ENCODE peak calls at places on chromosomes 2 and 18, in six cellular contexts. F, C, V, J, P and Z are unnamed samples.

GRCh38 chr2:157900203-157900602 is 24.1 kb upstream of the ACVR1 start:
- DNase-seq in J (no peak), F (no peak), C (no peak), P (no peak), V (no peak), Z (no peak)

GRCh38 chr18:79547413-79548076 is 132.1 kb upstream of the CTDP1 start:
- DNase-seq in V (no peak), P (no peak), C (no peak), J (no peak), F (peak), Z (no peak)

GRCh38 chr2:157989227-157989626 is 112.4 kb upstream of the UPP2 start:
- DNase-seq in J (no peak), P (no peak), C (no peak), F (no peak), V (no peak), Z (no peak)

GRCh38 chr2:161063074-161063945 is 96.9 kb upstream of the TANK start:
- DNase-seq in C (peak), J (peak), F (peak), P (peak), V (peak), Z (peak)

GRCh38 chr2:10238991-10239485 is 63.7 kb upstream of the HPCAL1 start:
- DNase-seq in C (no peak), F (no peak), V (no peak), J (no peak), P (no peak), Z (no peak)

GRCh38 chr2:69798909-69799526 is 30.4 kb upstream of the GMCL1 start:
- DNase-seq in F (no peak), C (no peak), P (peak), J (no peak), V (no peak), Z (no peak)

GRCh38 chr2:232411901-232412629 is 5.4 kb downstream of the ALPG start:
- DNase-seq in P (no peak), V (no peak), C (no peak), F (no peak), J (no peak), Z (no peak)

GRCh38 chr18:79540914-79541301 is 138.7 kb upstream of the CTDP1 start:
- DNase-seq in F (peak), J (no peak), P (no peak), C (peak), V (no peak), Z (no peak)

GRCh38 chr2:205612661-205613060 is 69.6 kb upstream of the NRP2 start:
- DNase-seq in P (no peak), V (no peak), F (no peak), J (no peak), C (no peak), Z (no peak)

GRCh38 chr18:52288403-52289004 is 51.5 kb upstream of the DCC start:
- DNase-seq in C (no peak), V (no peak), P (no peak), F (peak), J (peak), Z (no peak)

GRCh38 chr2:188853307-188853706 is 120.9 kb upstream of the COL3A1 start:
- DNase-seq in C (no peak), J (no peak), V (no peak), P (peak), F (no peak), Z (no peak)

GRCh38 chr2:225103737-225104141 is 61.5 kb upstream of the DOCK10 start:
- DNase-seq in J (no peak), V (no peak), F (no peak), C (no peak), P (peak), Z (no peak)

GRCh38 chr2:158529379-158530110 is 72.8 kb downstream of the PKP4 start:
- DNase-seq in C (no peak), J (no peak), P (peak), F (no peak), V (no peak), Z (no peak)

GRCh38 chr2:46438102-46438501 is 41.3 kb upstream of the TMEM247 start:
- DNase-seq in C (no peak), V (no peak), P (no peak), F (no peak), J (no peak), Z (no peak)

GRCh38 chr2:45567974-45568789 is 42.9 kb downstream of the SRBD1 start:
- DNase-seq in F (no peak), P (peak), J (no peak), V (no peak), C (no peak), Z (no peak)

GRCh38 chr2:40169430-40169829 is 282.5 kb downstream of the SLC8A1 start:
- DNase-seq in J (no peak), V (no peak), C (no peak), F (no peak), P (peak), Z (no peak)

GRCh38 chr2:56515399-56515798 is 331.6 kb downstream of the CCDC85A start:
- DNase-seq in C (no peak), J (no peak), F (no peak), V (no peak), P (no peak), Z (no peak)

GRCh38 chr2:8927510-8928456 is 75.7 kb downstream of the MBOAT2 start:
- DNase-seq in C (no peak), V (no peak), F (no peak), P (no peak), J (no peak), Z (no peak)

GRCh38 chr18:77316641-77317040 is 67.0 kb downstream of the GALR1 start:
- DNase-seq in V (no peak), P (no peak), C (no peak), J (no peak), F (no peak), Z (no peak)

GRCh38 chr18:75926811-75927210 is 499.3 kb upstream of the SMIM21 start:
- DNase-seq in C (no peak), F (no peak), P (no peak), J (no peak), V (no peak), Z (no peak)
- TF ChIP-seq POLR2A in C (no peak), F (no peak), P (no peak), J (no peak), V (no peak), Z (no peak)

GRCh38 chr2:54432181-54433020 is 23.7 kb upstream of the SPTBN1 start:
- DNase-seq in V (no peak), P (no peak), F (no peak), J (no peak), C (no peak), Z (no peak)
- H3K27ac ChIP-seq in V (peak), P (no peak), F (peak), J (no peak), C (peak), Z (peak)

GRCh38 chr2:241064802-241065354 is 37.2 kb downstream of the MTERF4 start:
- DNase-seq in C (no peak), V (no peak), J (no peak), P (no peak), F (no peak), Z (no peak)

GRCh38 chr2:241065355-241065803 is 36.7 kb downstream of the MTERF4 start:
- DNase-seq in C (no peak), F (no peak), J (no peak), P (no peak), V (no peak), Z (no peak)

GRCh38 chr2:241063093-241063551 is 39.0 kb downstream of the MTERF4 start:
- DNase-seq in V (no peak), J (no peak), C (no peak), F (no peak), P (no peak), Z (no peak)

GRCh38 chr2:241063587-241063986 is 38.5 kb downstream of the MTERF4 start:
- DNase-seq in J (peak), C (no peak), F (no peak), V (no peak), P (no peak), Z (no peak)

DNA sequence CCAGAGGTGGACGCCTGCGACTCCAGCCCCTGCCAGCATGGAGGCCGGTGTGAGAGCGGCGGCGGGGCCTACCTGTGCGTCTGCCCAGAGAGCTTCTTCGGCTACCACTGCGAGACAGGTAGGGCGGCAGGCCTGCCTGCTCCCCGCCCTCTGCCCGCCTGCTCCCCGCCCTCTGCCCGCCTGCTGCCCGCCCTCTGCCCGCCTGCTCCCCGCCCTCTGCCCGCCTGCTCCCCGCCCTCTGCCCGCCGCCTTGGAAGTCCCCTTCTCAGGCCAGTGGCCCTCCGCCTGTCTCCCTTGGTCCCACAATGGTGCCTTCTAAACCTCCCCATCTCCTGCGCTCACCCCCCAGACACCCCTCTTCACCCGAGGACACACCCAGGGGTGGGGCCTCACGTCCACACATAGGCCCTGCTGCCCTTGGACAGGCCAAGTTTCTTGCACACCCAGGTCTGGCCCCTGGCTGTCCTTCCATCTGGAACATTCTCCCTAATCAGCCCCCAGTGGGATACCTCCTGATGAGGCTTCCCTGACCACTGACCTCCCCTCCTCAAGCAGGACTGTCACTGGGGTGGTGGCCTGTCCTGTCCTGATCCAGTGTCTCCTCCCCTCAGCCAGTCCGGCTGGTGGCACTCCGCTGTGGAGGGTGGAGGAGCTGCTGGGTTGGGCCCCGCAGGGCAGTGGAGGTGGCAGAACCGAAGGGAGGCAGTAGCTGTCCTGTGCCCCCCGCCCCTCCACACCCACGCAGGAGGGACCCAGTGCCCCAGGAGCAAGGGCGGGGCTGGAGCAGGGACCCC is 37.9 kb downstream of the MTERF4 start:
- DNase-seq in P (no peak), V (no peak), C (peak), F (peak), J (peak), Z (no peak)
- H3K4me3 ChIP-seq in P (no peak), V (no peak), C (peak), F (peak), J (peak), Z (no peak)

DNA sequence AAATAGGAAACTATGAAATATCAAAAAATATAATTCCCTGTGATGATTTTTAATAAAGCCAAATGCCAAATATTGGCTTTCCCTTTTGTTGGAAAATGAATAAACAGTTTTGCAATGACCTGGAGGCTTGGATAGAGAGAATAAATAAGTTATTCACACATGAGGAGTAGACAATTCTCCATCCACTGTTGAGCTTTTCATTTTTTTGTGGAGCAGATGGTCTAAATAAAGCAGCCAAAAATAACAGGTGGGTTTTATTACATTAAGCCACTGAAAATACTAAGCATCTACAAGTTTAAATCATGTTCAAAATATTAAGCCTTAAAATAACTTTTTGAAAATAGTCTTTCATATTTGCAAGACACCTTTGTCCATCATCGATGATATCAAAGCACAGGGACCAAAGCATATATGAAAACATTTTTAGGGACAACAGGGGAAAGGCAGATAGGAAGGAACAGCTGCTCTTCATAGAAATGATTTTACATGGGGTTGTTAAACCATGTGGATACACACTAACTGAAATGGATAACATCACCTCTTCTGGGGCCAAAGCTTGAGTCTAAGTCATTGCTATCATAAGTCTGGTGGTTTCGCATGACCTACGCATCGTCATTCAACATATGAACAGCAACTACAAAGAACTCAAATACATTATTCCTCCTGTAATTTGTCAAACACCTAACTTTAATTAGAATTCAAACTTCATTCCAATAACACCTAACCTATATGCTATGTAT is 197.5 kb upstream of the CHST9 start:
- DNase-seq in J (no peak), F (no peak), V (no peak), C (no peak), P (no peak), Z (no peak)
- TF ChIP-seq POLR2A in J (no peak), F (no peak), V (no peak), C (no peak), P (no peak), Z (no peak)

GRCh38 chr18:57819671-57820460 is 16.8 kb upstream of the ATP8B1 start:
- DNase-seq in V (peak), J (peak), C (peak), F (peak), P (peak), Z (peak)
- H3K27ac ChIP-seq in V (peak), J (peak), C (peak), F (peak), P (peak), Z (peak)

DNA sequence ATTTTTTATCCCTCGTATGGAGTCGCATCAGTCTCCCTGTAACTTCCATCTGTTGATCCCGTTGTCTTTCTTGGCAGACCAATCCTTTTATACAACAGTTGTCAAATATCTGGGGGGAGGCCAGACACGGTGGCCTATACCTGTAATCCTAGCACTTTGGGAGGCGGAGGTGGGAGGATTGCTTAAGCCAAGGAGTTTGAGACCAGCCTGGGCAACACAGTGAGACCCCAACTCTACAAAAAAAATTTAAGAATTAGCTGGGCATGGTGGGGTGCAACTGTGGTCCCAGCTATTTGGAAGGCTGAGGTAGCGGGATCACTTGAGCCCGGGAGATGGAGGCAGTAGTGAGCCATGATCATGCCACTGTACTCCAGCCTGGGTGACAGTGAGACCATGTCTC is 2.0 kb downstream of the XRCC5 start:
- DNase-seq in V (no peak), F (no peak), J (no peak), C (no peak), P (no peak), Z (no peak)
- H3K4me3 ChIP-seq in V (no peak), F (no peak), J (no peak), C (no peak), P (no peak), Z (no peak)

DNA sequence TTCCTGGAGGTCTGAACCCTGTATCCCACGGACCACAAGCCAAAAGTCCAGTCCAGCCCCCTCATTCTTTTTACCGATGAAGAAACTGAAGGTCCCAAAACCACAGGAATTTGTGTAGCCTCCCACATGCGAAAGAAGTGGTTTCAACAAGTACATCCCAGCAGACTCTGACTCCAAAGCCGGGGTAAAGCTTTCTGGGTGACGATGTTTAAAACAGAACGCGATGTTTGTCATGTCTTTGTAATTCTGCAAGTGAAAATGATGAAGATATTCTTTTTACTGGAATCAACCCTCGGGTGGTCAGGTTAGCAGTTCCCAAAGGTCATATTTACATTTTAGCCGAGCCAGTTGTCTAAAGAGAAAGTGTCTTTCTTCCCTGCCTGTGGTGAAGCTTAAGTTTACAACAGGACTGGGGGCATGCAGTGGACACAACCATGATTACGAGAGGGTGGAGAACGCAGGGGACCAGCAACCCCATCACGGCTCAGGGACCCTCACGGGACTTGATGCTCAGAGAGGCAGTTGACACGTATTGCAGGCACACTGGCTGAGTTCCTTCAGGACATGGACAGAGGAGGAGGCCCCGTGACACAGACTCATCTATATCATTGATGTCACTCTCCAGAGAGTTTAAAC is 17.8 kb upstream of the TMEM131 start:
- DNase-seq in C (no peak), J (no peak), P (peak), V (no peak), F (no peak), Z (no peak)
- TF ChIP-seq POLR2A in C (no peak), J (no peak), P (no peak), V (no peak), F (no peak), Z (no peak)

GRCh38 chr2:113894156-113894743 is 4.4 kb downstream of the ACTR3 start:
- DNase-seq in J (peak), F (no peak), V (no peak), P (peak), C (peak), Z (no peak)
- H3K27ac ChIP-seq in J (peak), F (peak), V (peak), P (peak), C (peak), Z (peak)

GRCh38 chr2:29186812-29187211 is 71.6 kb downstream of the CLIP4 start:
- DNase-seq in F (no peak), J (no peak), V (no peak), P (no peak), C (no peak), Z (no peak)

GRCh38 chr2:29189052-29189451 is 73.8 kb downstream of the CLIP4 start:
- DNase-seq in V (no peak), F (no peak), C (no peak), J (no peak), P (no peak), Z (no peak)

GRCh38 chr2:29184531-29184930 is 69.3 kb downstream of the CLIP4 start:
- DNase-seq in V (no peak), C (no peak), J (no peak), F (no peak), P (no peak), Z (no peak)

GRCh38 chr2:29191817-29192216 is 76.6 kb downstream of the CLIP4 start:
- DNase-seq in V (no peak), C (no peak), P (no peak), J (no peak), F (no peak), Z (no peak)

GRCh38 chr2:29187926-29188325 is 72.7 kb downstream of the CLIP4 start:
- DNase-seq in P (peak), C (no peak), V (no peak), F (no peak), J (no peak), Z (no peak)
- H3K4me3 ChIP-seq in P (no peak), C (no peak), V (no peak), F (no peak), J (no peak), Z (no peak)

DNA sequence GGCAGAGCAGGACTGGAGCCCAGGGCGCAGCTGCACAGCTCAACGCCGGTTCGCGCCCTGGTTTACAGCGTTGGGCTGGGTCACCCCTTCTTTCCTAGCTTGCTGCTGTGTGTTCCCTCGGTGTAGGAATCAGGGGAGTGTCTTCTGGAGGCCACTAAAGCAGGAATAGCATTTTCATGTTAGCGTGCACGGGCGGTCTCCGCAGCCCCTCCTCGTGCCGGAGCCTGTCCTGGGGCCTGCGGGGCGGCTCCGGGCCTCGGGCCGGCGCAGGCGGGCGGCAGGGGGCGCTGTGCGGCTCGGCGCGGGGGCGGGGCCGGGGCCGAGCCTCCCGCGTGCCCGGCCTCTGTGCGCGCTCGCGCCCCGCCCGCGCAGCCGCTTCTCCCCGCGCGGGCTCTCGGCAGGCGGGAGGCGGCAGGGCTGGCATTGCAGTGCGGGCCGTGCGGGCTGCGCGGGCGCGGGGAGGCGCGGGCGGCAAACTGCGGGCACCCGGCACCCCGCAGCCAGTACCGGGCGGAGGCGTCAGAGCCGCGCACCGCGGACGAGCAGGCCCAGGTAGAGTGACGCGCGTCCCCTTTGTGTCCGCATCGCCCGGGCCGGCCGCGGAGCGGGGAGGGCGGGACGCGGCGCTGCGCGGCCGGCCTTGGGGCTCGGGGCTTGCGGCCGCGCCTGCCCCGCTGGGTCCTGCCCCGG is at the start of gene RNF144A:
- DNase-seq in F (peak), P (peak), J (peak), C (peak), V (peak), Z (no peak)
- TF ChIP-seq POLR2A in F (no peak), P (no peak), J (peak), C (peak), V (peak), Z (peak)